ENCODE peak calls at places on chromosome 14, in eight cellular contexts. One of them, this sample, is unnamed.

GRCh38 chr14:31261859-31262739 is 54.5 kb upstream of the HECTD1 start:
- DNase-seq in NCI-H1436: peak
- DNase-seq in COR-L47: peak
- DNase-seq in GM04503: no peak
- DNase-seq in ecto neural progenitor cell: peak
- DNase-seq in left colon: no peak
- DNase-seq in stimulated activated CD4-positive, alpha-beta T cell treated with anti-CD3 and anti-CD28 coated beads, Interleukin-1b, Interleukin-23, amount 100 ng/mL, for 24 hours: no peak
- DNase-seq in activated CD8-positive, alpha-beta memory T cell treated with anti-CD3 and anti-CD28 coated beads, Interleukin-2, amount 50 U/mL, for 4 hours: no peak
- DNase-seq in this sample: no peak

GRCh38 chr14:37251778-37252177 is 54.0 kb downstream of the MIPOL1 start:
- DNase-seq in NCI-H1436: no peak
- DNase-seq in COR-L47: no peak
- DNase-seq in GM04503: no peak
- DNase-seq in ecto neural progenitor cell: no peak
- DNase-seq in left colon: no peak
- DNase-seq in stimulated activated CD4-positive, alpha-beta T cell treated with anti-CD3 and anti-CD28 coated beads, Interleukin-1b, Interleukin-23, amount 100 ng/mL, for 24 hours: no peak
- DNase-seq in activated CD8-positive, alpha-beta memory T cell treated with anti-CD3 and anti-CD28 coated beads, Interleukin-2, amount 50 U/mL, for 4 hours: no peak
- DNase-seq in this sample: no peak

GRCh38 chr14:20630340-20631022 is 11.0 kb downstream of the OR6S1 start:
- DNase-seq in NCI-H1436: no peak
- DNase-seq in COR-L47: no peak
- DNase-seq in GM04503: no peak
- DNase-seq in ecto neural progenitor cell: peak
- DNase-seq in left colon: no peak
- DNase-seq in stimulated activated CD4-positive, alpha-beta T cell treated with anti-CD3 and anti-CD28 coated beads, Interleukin-1b, Interleukin-23, amount 100 ng/mL, for 24 hours: no peak
- DNase-seq in activated CD8-positive, alpha-beta memory T cell treated with anti-CD3 and anti-CD28 coated beads, Interleukin-2, amount 50 U/mL, for 4 hours: peak
- DNase-seq in this sample: peak

GRCh38 chr14:37018571-37019240 is 153.7 kb downstream of the SLC25A21 start:
- DNase-seq in NCI-H1436: no peak
- DNase-seq in COR-L47: no peak
- DNase-seq in GM04503: no peak
- DNase-seq in ecto neural progenitor cell: no peak
- DNase-seq in left colon: no peak
- DNase-seq in stimulated activated CD4-positive, alpha-beta T cell treated with anti-CD3 and anti-CD28 coated beads, Interleukin-1b, Interleukin-23, amount 100 ng/mL, for 24 hours: no peak
- DNase-seq in activated CD8-positive, alpha-beta memory T cell treated with anti-CD3 and anti-CD28 coated beads, Interleukin-2, amount 50 U/mL, for 4 hours: no peak
- DNase-seq in this sample: no peak

GRCh38 chr14:100593751-100594624 is 6.8 kb upstream of the BEGAIN start:
- DNase-seq in NCI-H1436: no peak
- DNase-seq in COR-L47: no peak
- DNase-seq in GM04503: no peak
- DNase-seq in ecto neural progenitor cell: no peak
- DNase-seq in left colon: no peak
- DNase-seq in stimulated activated CD4-positive, alpha-beta T cell treated with anti-CD3 and anti-CD28 coated beads, Interleukin-1b, Interleukin-23, amount 100 ng/mL, for 24 hours: no peak
- DNase-seq in activated CD8-positive, alpha-beta memory T cell treated with anti-CD3 and anti-CD28 coated beads, Interleukin-2, amount 50 U/mL, for 4 hours: peak
- DNase-seq in this sample: no peak

GRCh38 chr14:28760431-28760996 is 6.1 kb upstream of the FOXG1 start:
- DNase-seq in NCI-H1436: no peak
- DNase-seq in COR-L47: no peak
- DNase-seq in GM04503: no peak
- DNase-seq in ecto neural progenitor cell: no peak
- DNase-seq in left colon: no peak
- DNase-seq in stimulated activated CD4-positive, alpha-beta T cell treated with anti-CD3 and anti-CD28 coated beads, Interleukin-1b, Interleukin-23, amount 100 ng/mL, for 24 hours: no peak
- DNase-seq in activated CD8-positive, alpha-beta memory T cell treated with anti-CD3 and anti-CD28 coated beads, Interleukin-2, amount 50 U/mL, for 4 hours: no peak
- DNase-seq in this sample: no peak

GRCh38 chr14:50222061-50222613 is 9.2 kb downstream of the SOS2 start:
- DNase-seq in NCI-H1436: no peak
- DNase-seq in COR-L47: no peak
- DNase-seq in GM04503: peak
- DNase-seq in ecto neural progenitor cell: no peak
- DNase-seq in left colon: no peak
- DNase-seq in stimulated activated CD4-positive, alpha-beta T cell treated with anti-CD3 and anti-CD28 coated beads, Interleukin-1b, Interleukin-23, amount 100 ng/mL, for 24 hours: no peak
- DNase-seq in activated CD8-positive, alpha-beta memory T cell treated with anti-CD3 and anti-CD28 coated beads, Interleukin-2, amount 50 U/mL, for 4 hours: no peak
- DNase-seq in this sample: no peak

GRCh38 chr14:47009615-47010014 is 358.0 kb upstream of the RPL10L start:
- DNase-seq in NCI-H1436: no peak
- DNase-seq in COR-L47: no peak
- DNase-seq in GM04503: no peak
- DNase-seq in ecto neural progenitor cell: no peak
- DNase-seq in left colon: no peak
- DNase-seq in stimulated activated CD4-positive, alpha-beta T cell treated with anti-CD3 and anti-CD28 coated beads, Interleukin-1b, Interleukin-23, amount 100 ng/mL, for 24 hours: no peak
- DNase-seq in activated CD8-positive, alpha-beta memory T cell treated with anti-CD3 and anti-CD28 coated beads, Interleukin-2, amount 50 U/mL, for 4 hours: no peak
- DNase-seq in this sample: no peak

GRCh38 chr14:57189070-57189469 is 79.6 kb downstream of the EXOC5 start:
- DNase-seq in NCI-H1436: peak
- DNase-seq in COR-L47: peak
- DNase-seq in GM04503: no peak
- DNase-seq in ecto neural progenitor cell: no peak
- DNase-seq in left colon: no peak
- DNase-seq in stimulated activated CD4-positive, alpha-beta T cell treated with anti-CD3 and anti-CD28 coated beads, Interleukin-1b, Interleukin-23, amount 100 ng/mL, for 24 hours: no peak
- DNase-seq in activated CD8-positive, alpha-beta memory T cell treated with anti-CD3 and anti-CD28 coated beads, Interleukin-2, amount 50 U/mL, for 4 hours: no peak
- DNase-seq in this sample: no peak

GRCh38 chr14:90368946-90369721 is 27.7 kb upstream of the CALM1 start:
- DNase-seq in NCI-H1436: no peak
- DNase-seq in COR-L47: peak
- DNase-seq in GM04503: no peak
- DNase-seq in ecto neural progenitor cell: no peak
- DNase-seq in left colon: no peak
- DNase-seq in stimulated activated CD4-positive, alpha-beta T cell treated with anti-CD3 and anti-CD28 coated beads, Interleukin-1b, Interleukin-23, amount 100 ng/mL, for 24 hours: no peak
- DNase-seq in activated CD8-positive, alpha-beta memory T cell treated with anti-CD3 and anti-CD28 coated beads, Interleukin-2, amount 50 U/mL, for 4 hours: no peak
- DNase-seq in this sample: no peak

GRCh38 chr14:57390806-57391562 is 598 bp downstream of the NAA30 start:
- DNase-seq in NCI-H1436: no peak
- DNase-seq in COR-L47: peak
- DNase-seq in GM04503: no peak
- DNase-seq in ecto neural progenitor cell: peak
- DNase-seq in left colon: peak
- DNase-seq in stimulated activated CD4-positive, alpha-beta T cell treated with anti-CD3 and anti-CD28 coated beads, Interleukin-1b, Interleukin-23, amount 100 ng/mL, for 24 hours: peak
- DNase-seq in activated CD8-positive, alpha-beta memory T cell treated with anti-CD3 and anti-CD28 coated beads, Interleukin-2, amount 50 U/mL, for 4 hours: no peak
- DNase-seq in this sample: no peak

GRCh38 chr14:65361920-65362319 is 50.6 kb upstream of the FUT8 start:
- DNase-seq in NCI-H1436: no peak
- DNase-seq in COR-L47: no peak
- DNase-seq in GM04503: peak
- DNase-seq in ecto neural progenitor cell: no peak
- DNase-seq in left colon: no peak
- DNase-seq in stimulated activated CD4-positive, alpha-beta T cell treated with anti-CD3 and anti-CD28 coated beads, Interleukin-1b, Interleukin-23, amount 100 ng/mL, for 24 hours: no peak
- DNase-seq in activated CD8-positive, alpha-beta memory T cell treated with anti-CD3 and anti-CD28 coated beads, Interleukin-2, amount 50 U/mL, for 4 hours: no peak
- DNase-seq in this sample: peak

GRCh38 chr14:24710403-24711063 is 76.5 kb upstream of the GZMB start:
- DNase-seq in NCI-H1436: no peak
- DNase-seq in COR-L47: peak
- DNase-seq in GM04503: peak
- DNase-seq in ecto neural progenitor cell: peak
- DNase-seq in left colon: peak
- DNase-seq in stimulated activated CD4-positive, alpha-beta T cell treated with anti-CD3 and anti-CD28 coated beads, Interleukin-1b, Interleukin-23, amount 100 ng/mL, for 24 hours: no peak
- DNase-seq in activated CD8-positive, alpha-beta memory T cell treated with anti-CD3 and anti-CD28 coated beads, Interleukin-2, amount 50 U/mL, for 4 hours: peak
- DNase-seq in this sample: no peak

GRCh38 chr14:100822921-100823320 is 3.0 kb upstream of the MEG3 start:
- DNase-seq in NCI-H1436: no peak
- DNase-seq in COR-L47: no peak
- DNase-seq in GM04503: no peak
- DNase-seq in ecto neural progenitor cell: no peak
- DNase-seq in left colon: no peak
- DNase-seq in stimulated activated CD4-positive, alpha-beta T cell treated with anti-CD3 and anti-CD28 coated beads, Interleukin-1b, Interleukin-23, amount 100 ng/mL, for 24 hours: no peak
- DNase-seq in activated CD8-positive, alpha-beta memory T cell treated with anti-CD3 and anti-CD28 coated beads, Interleukin-2, amount 50 U/mL, for 4 hours: no peak
- DNase-seq in this sample: no peak

GRCh38 chr14:20440882-20441281 is 4.9 kb upstream of the KLHL33 start:
- DNase-seq in NCI-H1436: no peak
- DNase-seq in COR-L47: no peak
- DNase-seq in GM04503: no peak
- DNase-seq in ecto neural progenitor cell: no peak
- DNase-seq in left colon: no peak
- DNase-seq in stimulated activated CD4-positive, alpha-beta T cell treated with anti-CD3 and anti-CD28 coated beads, Interleukin-1b, Interleukin-23, amount 100 ng/mL, for 24 hours: no peak
- DNase-seq in activated CD8-positive, alpha-beta memory T cell treated with anti-CD3 and anti-CD28 coated beads, Interleukin-2, amount 50 U/mL, for 4 hours: no peak
- DNase-seq in this sample: no peak

GRCh38 chr14:26191666-26192065 is 406.2 kb downstream of the NOVA1 start:
- DNase-seq in NCI-H1436: no peak
- DNase-seq in COR-L47: no peak
- DNase-seq in GM04503: no peak
- DNase-seq in ecto neural progenitor cell: no peak
- DNase-seq in left colon: no peak
- DNase-seq in stimulated activated CD4-positive, alpha-beta T cell treated with anti-CD3 and anti-CD28 coated beads, Interleukin-1b, Interleukin-23, amount 100 ng/mL, for 24 hours: no peak
- DNase-seq in activated CD8-positive, alpha-beta memory T cell treated with anti-CD3 and anti-CD28 coated beads, Interleukin-2, amount 50 U/mL, for 4 hours: no peak
- DNase-seq in this sample: no peak

GRCh38 chr14:60757617-60758016 is 23.1 kb downstream of the MNAT1 start:
- DNase-seq in NCI-H1436: peak
- DNase-seq in COR-L47: no peak
- DNase-seq in GM04503: peak
- DNase-seq in ecto neural progenitor cell: no peak
- DNase-seq in left colon: no peak
- DNase-seq in stimulated activated CD4-positive, alpha-beta T cell treated with anti-CD3 and anti-CD28 coated beads, Interleukin-1b, Interleukin-23, amount 100 ng/mL, for 24 hours: no peak
- DNase-seq in activated CD8-positive, alpha-beta memory T cell treated with anti-CD3 and anti-CD28 coated beads, Interleukin-2, amount 50 U/mL, for 4 hours: no peak
- DNase-seq in this sample: no peak

GRCh38 chr14:70919774-70920173 is 12.5 kb downstream of the PCNX1 start:
- DNase-seq in NCI-H1436: no peak
- DNase-seq in COR-L47: no peak
- DNase-seq in GM04503: no peak
- DNase-seq in ecto neural progenitor cell: no peak
- DNase-seq in left colon: no peak
- DNase-seq in stimulated activated CD4-positive, alpha-beta T cell treated with anti-CD3 and anti-CD28 coated beads, Interleukin-1b, Interleukin-23, amount 100 ng/mL, for 24 hours: no peak
- DNase-seq in activated CD8-positive, alpha-beta memory T cell treated with anti-CD3 and anti-CD28 coated beads, Interleukin-2, amount 50 U/mL, for 4 hours: no peak
- DNase-seq in this sample: peak

GRCh38 chr14:20986811-20987210 is 3.0 kb upstream of the METTL17 start:
- DNase-seq in NCI-H1436: no peak
- DNase-seq in COR-L47: no peak
- DNase-seq in GM04503: peak
- DNase-seq in ecto neural progenitor cell: no peak
- DNase-seq in left colon: no peak
- DNase-seq in stimulated activated CD4-positive, alpha-beta T cell treated with anti-CD3 and anti-CD28 coated beads, Interleukin-1b, Interleukin-23, amount 100 ng/mL, for 24 hours: no peak
- DNase-seq in activated CD8-positive, alpha-beta memory T cell treated with anti-CD3 and anti-CD28 coated beads, Interleukin-2, amount 50 U/mL, for 4 hours: no peak
- DNase-seq in this sample: peak

GRCh38 chr14:103820382-103820781 is 27.0 kb downstream of the PPP1R13B start:
- DNase-seq in NCI-H1436: no peak
- DNase-seq in COR-L47: no peak
- DNase-seq in GM04503: no peak
- DNase-seq in ecto neural progenitor cell: no peak
- DNase-seq in left colon: no peak
- DNase-seq in stimulated activated CD4-positive, alpha-beta T cell treated with anti-CD3 and anti-CD28 coated beads, Interleukin-1b, Interleukin-23, amount 100 ng/mL, for 24 hours: no peak
- DNase-seq in activated CD8-positive, alpha-beta memory T cell treated with anti-CD3 and anti-CD28 coated beads, Interleukin-2, amount 50 U/mL, for 4 hours: no peak
- DNase-seq in this sample: no peak